ENCODE peak calls at places on chromosome 19, in ten cellular contexts. S, F, C, Z, R, N, Y, W, T and E are unnamed samples.

GRCh38 chr19:39918183-39918651 is 16.2 kb downstream of the FCGBP start:
- DNase-seq in Z (no peak), Y (no peak), W (no peak), S (no peak), C (no peak), F (no peak), N (no peak), R (no peak), T (no peak), E (peak)

GRCh38 chr19:40673377-40673776 is 17.1 kb downstream of the NUMBL start:
- DNase-seq in R (no peak), S (no peak), Y (no peak), C (no peak), N (no peak), Z (no peak), F (no peak), T (no peak), W (no peak), E (no peak)

GRCh38 chr19:46791944-46792343 is 3.5 kb upstream of the SLC1A5 start:
- DNase-seq in S (peak), Y (no peak), T (no peak), F (no peak), R (no peak), C (no peak), N (no peak), Z (no peak), W (no peak), E (no peak)

GRCh38 chr19:3186377-3186688 is 603 bp downstream of the NCLN start:
- DNase-seq in C (no peak), Z (peak), S (peak), T (no peak), R (no peak), Y (no peak), F (peak), N (peak), W (no peak), E (peak)

GRCh38 chr19:39998511-39998910 is 1.7 kb downstream of the ZNF546 start:
- DNase-seq in T (peak), W (peak), R (no peak), F (no peak), Z (no peak), S (no peak), C (no peak), Y (peak), N (peak), E (no peak)

GRCh38 chr19:17303940-17304267 is 679 bp upstream of the ABHD8 start:
- DNase-seq in T (no peak), F (no peak), N (peak), W (no peak), Z (no peak), R (no peak), S (no peak), Y (no peak), C (no peak), E (no peak)

GRCh38 chr19:40663712-40664692 is 26.4 kb downstream of the NUMBL start:
- DNase-seq in Z (no peak), T (peak), F (no peak), S (peak), N (peak), R (peak), W (no peak), Y (peak), C (no peak), E (peak)

GRCh38 chr19:39363909-39364457 is 21.8 kb downstream of the SAMD4B start:
- DNase-seq in C (no peak), Z (no peak), W (peak), N (peak), R (no peak), F (no peak), T (peak), S (no peak), Y (no peak), E (peak)

GRCh38 chr19:13974073-13974472 is 21.8 kb downstream of the DCAF15 start:
- DNase-seq in S (peak), Y (peak), W (no peak), Z (no peak), C (peak), N (no peak), F (peak), T (no peak), R (no peak), E (peak)

GRCh38 chr19:16886305-16886880 is 2.4 kb upstream of the F2RL3 start:
- DNase-seq in F (no peak), C (no peak), T (peak), Y (peak), S (no peak), R (peak), Z (peak), W (peak), N (peak), E (no peak)

GRCh38 chr19:11010041-11010440 is 49.2 kb downstream of the SMARCA4 start:
- DNase-seq in N (no peak), T (no peak), W (no peak), Y (no peak), S (no peak), R (no peak), Z (no peak), C (no peak), F (no peak), E (no peak)

GRCh38 chr19:53091413-53091812 is 11.8 kb downstream of the ZNF160 start:
- DNase-seq in N (no peak), T (no peak), Z (no peak), F (peak), R (no peak), S (peak), W (no peak), C (no peak), Y (no peak), E (no peak)

GRCh38 chr19:45632468-45633196 is 6.6 kb downstream of the EML2 start:
- DNase-seq in Z (peak), Y (peak), T (peak), R (peak), W (peak), F (peak), S (peak), N (peak), C (peak), E (peak)

GRCh38 chr19:45008554-45008953 is 7.3 kb downstream of the RELB start:
- DNase-seq in T (no peak), W (no peak), R (no peak), F (no peak), Z (no peak), C (no peak), N (no peak), S (no peak), Y (no peak), E (no peak)

GRCh38 chr19:38815059-38816001 is 2.6 kb upstream of the LGALS4 start:
- DNase-seq in Z (no peak), Y (no peak), F (no peak), R (no peak), S (peak), C (no peak), T (no peak), N (no peak), W (no peak), E (no peak)

GRCh38 chr19:42143341-42144234 is 11.3 kb upstream of the POU2F2 start:
- DNase-seq in W (peak), Z (peak), C (peak), T (peak), Y (peak), N (peak), S (no peak), R (no peak), F (peak), E (peak)

GRCh38 chr19:33698576-33699435 is 77.1 kb downstream of the CHST8 start:
- DNase-seq in N (no peak), C (no peak), R (no peak), Y (no peak), S (peak), Z (no peak), T (no peak), W (no peak), F (no peak), E (no peak)

GRCh38 chr19:8610041-8610927 is at the start of gene ADAMTS10:
- DNase-seq in N (peak), Y (no peak), W (peak), C (no peak), Z (no peak), R (peak), T (peak), F (peak), S (peak), E (no peak)

DNA sequence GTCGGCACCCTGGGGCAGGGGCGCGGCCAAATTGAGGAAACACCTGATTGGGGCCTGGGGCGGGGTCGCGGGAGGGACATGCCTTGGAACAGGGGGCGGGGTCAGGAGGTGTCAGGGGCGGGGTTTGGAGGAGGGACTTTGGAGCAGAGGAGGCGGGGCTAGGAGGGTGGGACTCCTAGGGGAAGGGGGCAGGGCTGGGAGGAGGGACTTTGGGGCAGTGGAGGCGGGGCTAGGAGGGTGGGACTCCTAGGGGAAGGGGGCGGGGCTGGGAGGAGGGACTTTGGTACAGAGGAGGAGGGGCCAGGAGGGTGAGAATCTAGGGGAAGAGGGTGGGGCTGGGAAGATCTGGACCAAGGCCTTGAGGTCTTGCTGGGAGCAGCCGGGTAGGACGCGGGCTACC is 21.9 kb downstream of the GRIN2D start:
- DNase-seq in R (peak), Z (peak), W (peak), S (peak), C (no peak), T (peak), F (peak), N (peak), Y (peak), E (peak)
- H2AFZ ChIP-seq in R (no peak), Z (peak), W (no peak), S (no peak), C (no peak), T (peak), F (no peak), N (no peak), Y (no peak), E (no peak)

DNA sequence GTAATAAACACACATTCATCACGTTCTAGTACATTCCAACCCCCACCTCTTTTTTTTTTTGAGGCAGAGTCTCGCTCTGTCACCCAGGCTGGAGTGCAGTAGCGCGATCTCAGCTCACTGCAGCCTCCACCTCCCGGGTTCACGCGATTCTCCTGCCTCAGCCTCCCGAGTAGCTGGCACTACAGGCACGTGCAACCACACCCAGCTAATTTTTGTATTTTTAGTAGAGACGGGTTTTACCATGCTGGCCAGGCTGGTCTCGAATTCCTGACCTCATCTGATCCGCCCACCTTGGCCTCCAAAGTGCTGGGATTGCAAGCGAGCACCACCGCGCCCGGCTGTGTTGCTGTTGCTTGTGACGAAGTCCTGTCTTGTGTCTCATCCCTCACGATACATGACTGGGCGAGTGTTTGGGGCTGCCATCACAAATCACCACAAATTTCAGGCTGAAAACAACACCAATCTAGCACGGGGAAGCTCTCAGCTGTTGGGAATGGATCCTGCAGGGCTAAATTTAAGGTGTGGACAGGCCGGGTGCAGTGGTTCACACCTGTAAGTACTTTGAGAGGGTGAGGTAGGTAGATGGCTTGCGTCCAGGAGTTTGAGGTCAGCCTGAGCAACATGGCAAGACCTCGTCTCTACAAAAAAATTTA is 15.7 kb downstream of the MOB3A start:
- DNase-seq in Z (no peak), F (no peak), N (no peak), Y (no peak), T (no peak), W (no peak), C (no peak), R (no peak), S (peak), E (no peak)
- H3K4me3 ChIP-seq in Z (no peak), F (no peak), N (no peak), Y (no peak), T (no peak), W (no peak), C (no peak), R (no peak), S (no peak), E (no peak)

GRCh38 chr19:31173991-31174390 is 175.2 kb downstream of the TSHZ3 start:
- DNase-seq in N (no peak), W (no peak), T (no peak), Y (no peak), R (no peak), Z (no peak), F (no peak), C (no peak), S (no peak), E (no peak)
- H2AFZ ChIP-seq in N (no peak), W (no peak), T (no peak), Y (no peak), R (no peak), Z (no peak), F (no peak), C (no peak), S (no peak), E (no peak)

DNA sequence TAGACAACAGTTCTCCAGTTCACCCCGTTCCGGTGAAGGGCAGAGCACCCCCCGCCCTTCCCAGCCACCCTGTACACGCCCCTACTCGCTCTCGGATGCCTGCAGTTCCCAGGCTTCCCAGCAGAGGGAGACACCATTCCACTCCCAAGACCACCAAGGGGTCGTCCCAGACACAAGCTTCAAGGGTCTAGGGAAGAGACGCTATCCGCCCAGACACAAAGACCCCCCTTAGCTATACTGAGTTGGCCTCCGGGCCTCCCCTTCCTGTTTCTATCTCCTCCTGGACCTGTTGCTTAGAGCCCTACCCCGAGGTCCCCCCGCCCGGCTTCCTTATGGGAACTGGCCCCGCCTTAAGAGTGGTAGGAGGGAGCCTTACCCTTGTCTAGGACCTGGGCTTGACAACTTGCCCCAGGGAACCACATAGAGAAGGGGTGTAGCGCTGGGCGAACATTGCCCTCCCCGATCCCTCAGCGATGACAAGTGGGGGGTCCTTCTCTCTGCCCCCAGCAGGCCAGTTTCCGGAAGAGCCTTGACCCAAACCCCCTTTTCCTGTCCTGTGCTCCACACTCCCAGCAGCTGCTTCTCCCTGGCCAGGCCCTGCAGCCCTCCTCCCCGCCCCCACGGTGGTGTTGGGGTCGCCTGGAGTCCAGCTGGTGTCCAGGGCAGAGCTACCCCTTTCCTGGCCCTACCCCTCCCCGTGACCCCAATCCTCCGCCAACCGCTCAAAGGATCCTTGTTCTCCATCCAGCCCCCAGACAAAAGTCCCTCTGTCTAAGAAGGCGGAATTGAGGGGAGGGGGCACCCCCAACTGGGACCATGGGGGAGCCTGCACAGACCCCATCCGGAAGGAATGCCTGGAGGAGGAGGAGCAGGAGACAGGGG is 726 bp upstream of the FXYD3 start:
- DNase-seq in S (peak), R (no peak), W (peak), C (peak), Y (peak), T (peak), F (peak), N (peak), Z (peak), E (peak)
- H3K4me3 ChIP-seq in S (no peak), R (no peak), W (no peak), C (no peak), Y (peak), T (peak), F (peak), N (no peak), Z (no peak), E (no peak)

GRCh38 chr19:55325172-55325571 is at the start of gene TMEM150B:
- DNase-seq in R (no peak), Y (no peak), W (no peak), S (no peak), C (no peak), F (no peak), N (no peak), T (no peak), Z (no peak), E (no peak)

GRCh38 chr19:55322495-55322894 is 2.6 kb downstream of the TMEM150B start:
- DNase-seq in Y (no peak), N (no peak), S (no peak), C (no peak), W (no peak), T (no peak), F (no peak), Z (no peak), R (no peak), E (no peak)

GRCh38 chr19:55321466-55321865 is 3.7 kb downstream of the TMEM150B start:
- DNase-seq in Z (no peak), Y (no peak), N (no peak), R (no peak), C (no peak), W (no peak), S (no peak), T (no peak), F (no peak), E (no peak)

GRCh38 chr19:55320844-55321419 is 4.2 kb downstream of the TMEM150B start:
- DNase-seq in W (no peak), R (no peak), C (no peak), T (no peak), Z (no peak), N (no peak), Y (no peak), S (no peak), F (no peak), E (no peak)

GRCh38 chr19:55324705-55325104 is 436 bp downstream of the TMEM150B start:
- DNase-seq in R (no peak), W (no peak), F (no peak), C (no peak), T (no peak), S (no peak), N (no peak), Y (no peak), Z (no peak), E (no peak)
- H2AFZ ChIP-seq in R (no peak), W (no peak), F (no peak), C (peak), T (peak), S (no peak), N (no peak), Y (no peak), Z (no peak), E (no peak)

DNA sequence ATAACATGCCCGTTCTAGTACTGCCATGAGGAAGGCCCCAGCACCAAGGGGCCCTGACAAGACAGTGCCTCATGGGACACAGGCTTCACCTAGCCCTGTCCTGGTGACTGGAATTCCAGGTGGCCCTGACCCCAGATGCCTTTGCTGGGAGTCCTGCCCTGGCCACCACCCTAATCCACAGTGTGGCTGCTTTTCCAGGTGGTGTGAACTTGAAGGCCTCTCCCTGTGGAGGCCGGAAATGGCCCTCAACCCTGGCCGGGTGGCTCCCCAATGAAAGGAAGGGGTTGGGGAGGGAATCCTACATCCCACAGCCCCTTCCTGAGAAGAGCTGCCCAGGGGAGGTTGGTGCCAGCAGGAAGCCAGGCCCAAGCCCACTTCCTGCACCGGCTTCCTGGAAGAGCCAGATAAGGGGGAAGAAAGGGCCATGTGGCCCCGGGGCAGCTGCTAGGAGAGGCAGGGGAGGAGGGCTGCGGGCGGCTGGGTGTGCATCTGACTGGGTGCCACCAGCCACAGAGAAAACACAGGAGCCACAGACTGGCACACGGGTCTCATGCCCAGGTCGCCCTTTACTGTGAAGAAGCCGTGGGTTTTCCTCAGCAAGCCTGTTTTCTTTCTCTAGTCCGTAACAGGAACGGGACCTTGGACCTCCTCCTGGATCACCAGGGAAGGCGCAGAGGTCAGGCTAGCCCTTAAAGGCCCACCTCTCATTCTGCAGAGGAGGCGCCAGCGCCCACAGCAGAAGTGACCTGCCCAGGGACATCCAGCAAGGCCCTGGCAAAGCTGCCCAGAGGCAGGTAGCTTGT is 4.7 kb downstream of the LSM4 start:
- DNase-seq in C (no peak), W (no peak), R (no peak), Y (no peak), N (no peak), F (no peak), S (peak), Z (peak), T (no peak), E (no peak)
- H3K4me3 ChIP-seq in C (no peak), W (no peak), R (no peak), Y (no peak), N (no peak), F (no peak), S (no peak), Z (no peak), T (no peak), E (no peak)

GRCh38 chr19:49512970-49513745 is 697 bp downstream of the FCGRT start:
- DNase-seq in Y (no peak), W (no peak), F (peak), T (no peak), S (peak), N (peak), R (no peak), C (peak), Z (peak), E (peak)

GRCh38 chr19:49515767-49516166 is 3.3 kb downstream of the FCGRT start:
- DNase-seq in S (no peak), R (no peak), Z (peak), N (no peak), W (peak), Y (no peak), T (no peak), F (no peak), C (no peak), E (no peak)

GRCh38 chr19:49513746-49514118 is 1.3 kb downstream of the FCGRT start:
- DNase-seq in S (peak), Z (no peak), N (no peak), C (no peak), Y (no peak), T (no peak), R (no peak), F (no peak), W (no peak), E (no peak)

GRCh38 chr19:49518033-49518432 is 5.6 kb downstream of the FCGRT start:
- DNase-seq in F (no peak), R (no peak), Z (no peak), T (no peak), S (no peak), Y (no peak), W (no peak), N (no peak), C (no peak), E (no peak)

DNA sequence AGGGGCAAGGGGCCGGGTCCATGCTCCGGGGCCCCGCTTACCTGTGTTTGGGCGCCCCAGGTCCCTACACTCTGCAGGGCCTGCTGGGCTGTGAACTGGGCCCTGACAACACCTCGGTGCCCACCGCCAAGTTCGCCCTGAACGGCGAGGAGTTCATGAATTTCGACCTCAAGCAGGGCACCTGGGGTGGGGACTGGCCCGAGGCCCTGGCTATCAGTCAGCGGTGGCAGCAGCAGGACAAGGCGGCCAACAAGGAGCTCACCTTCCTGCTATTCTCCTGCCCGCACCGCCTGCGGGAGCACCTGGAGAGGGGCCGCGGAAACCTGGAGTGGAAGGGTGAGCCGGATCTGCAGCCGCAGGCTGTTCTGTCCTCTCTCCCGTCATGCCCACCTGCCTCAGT is 1.7 kb downstream of the FCGRT start:
- DNase-seq in Y (no peak), S (no peak), Z (no peak), F (no peak), R (no peak), W (no peak), C (no peak), N (no peak), T (no peak), E (no peak)
- H2AFZ ChIP-seq in Y (peak), S (no peak), Z (no peak), F (no peak), R (no peak), W (no peak), C (no peak), N (no peak), T (peak), E (no peak)

GRCh38 chr19:19146000-19146608 is 7.8 kb upstream of the TMEM161A start:
- DNase-seq in Y (peak), N (peak), R (no peak), S (peak), T (peak), Z (peak), F (peak), C (peak), W (peak), E (peak)
- H3K4me3 ChIP-seq in Y (no peak), N (peak), R (no peak), S (no peak), T (no peak), Z (no peak), F (no peak), C (no peak), W (no peak), E (no peak)